ENCODE peak calls at places on chromosomes 11 and 22, in six cellular contexts. B is naive B cell; O is activated CD4-positive, alpha-beta T cell treated with anti-CD3 and anti-CD28 coated beads, Interleukin-2, amount 10 ng/mL, durations not matched to agents 7 days and 5 days; X is T1000; Y is stimulated activated CD4-positive, alpha-beta T cell treated with anti-CD3 and anti-CD28 coated beads, Interleukin-2, amount 100 ng/mL, for 48 hours; M is activated T-helper 1 cell treated with Interleukin-2 at 50 U/mL for 16 hours. D is an unnamed sample.

GRCh38 chr11:113447621-113448310 is 27.4 kb downstream of the DRD2 start:
- DNase-seq in B (no peak), O (no peak), X (no peak), Y (no peak), M (no peak), D (no peak)

GRCh38 chr11:73810637-73811036 is 23.0 kb downstream of the MRPL48 start:
- DNase-seq in B (no peak), O (no peak), X (no peak), Y (no peak), M (no peak), D (no peak)

GRCh38 chr11:133964946-133965632 is 8.3 kb upstream of the IGSF9B start:
- DNase-seq in B (no peak), O (no peak), X (no peak), Y (no peak), M (no peak), D (peak)

GRCh38 chr11:116420770-116421528 is 351.8 kb downstream of the BUD13 start:
- DNase-seq in B (no peak), O (no peak), X (no peak), Y (no peak), M (no peak), D (no peak)

GRCh38 chr22:37177221-37177620 is 10.8 kb downstream of the C1QTNF6 start:
- DNase-seq in B (no peak), O (no peak), X (no peak), Y (no peak), M (no peak), D (no peak)

GRCh38 chr11:91997178-91997577 is 227.4 kb upstream of the FAT3 start:
- DNase-seq in B (no peak), O (no peak), X (no peak), Y (no peak), M (no peak), D (no peak)

GRCh38 chr22:49929553-49929979 is 11.1 kb downstream of the CRELD2 start:
- DNase-seq in B (peak), O (peak), X (peak), Y (peak), M (peak), D (no peak)

GRCh38 chr11:7595016-7595869 is 78.1 kb downstream of the CYB5R2 start:
- DNase-seq in B (no peak), O (no peak), X (no peak), Y (no peak), M (no peak), D (no peak)

GRCh38 chr11:66745356-66746235 is 16.6 kb upstream of the SPTBN2 start:
- DNase-seq in B (peak), O (peak), X (no peak), Y (peak), M (peak), D (no peak)

GRCh38 chr11:128961645-128962044 is 19.0 kb upstream of the TP53AIP1 start:
- DNase-seq in B (no peak), O (no peak), X (no peak), Y (no peak), M (no peak), D (no peak)

GRCh38 chr11:2525166-2525861 is 80.5 kb downstream of the KCNQ1 start:
- DNase-seq in B (no peak), O (no peak), X (no peak), Y (no peak), M (no peak), D (peak)

GRCh38 chr11:18798941-18799469 is 7.4 kb upstream of the PTPN5 start:
- DNase-seq in B (no peak), O (no peak), X (no peak), Y (no peak), M (no peak), D (no peak)

GRCh38 chr11:69599502-69599901 is 41.5 kb upstream of the CCND1 start:
- DNase-seq in B (no peak), O (no peak), X (no peak), Y (no peak), M (no peak), D (no peak)

D was measured in tibial artery.